ENCODE peak calls at places on chromosomes 5 and 9, in eight cellular contexts. P is coronary artery; T is ureter; D is lower leg skin; Q is stimulated activated CD4-positive, alpha-beta T cell treated with anti-CD3 and anti-CD28 coated beads, Interleukin-1b, Interleukin-23, amount 100 ng/mL, for 1 hour; C is SK-N-SH; B is activated T-helper 9 cell treated with anti-CD3 and anti-CD28 coated beads, Interleukin-2, amount 50 U/mL, for 16 hours; X is AG09309. G is an unnamed sample.

GRCh38 chr5:5483350-5483749 is 60.9 kb downstream of the ICE1 start:
- DNase-seq in C (no peak), P (no peak), B (no peak), Q (no peak), X (no peak), T (no peak), D (no peak), G (no peak)

GRCh38 chr9:105066265-105066865 is 138.4 kb upstream of the ABCA1 start:
- DNase-seq in Q (no peak), X (no peak), C (no peak), P (no peak), D (peak), T (no peak), B (no peak), G (no peak)

GRCh38 chr5:38921174-38921573 is 75.4 kb downstream of the OSMR start:
- DNase-seq in C (no peak), T (no peak), P (no peak), Q (no peak), D (no peak), X (no peak), B (no peak), G (peak)

GRCh38 chr5:127878174-127878750 is 175.1 kb downstream of the CCDC192 start:
- DNase-seq in C (peak), D (no peak), P (no peak), T (no peak), B (no peak), X (no peak), Q (no peak), G (peak)

GRCh38 chr9:13221741-13222140 is 57.8 kb downstream of the MPDZ start:
- DNase-seq in P (no peak), Q (no peak), C (no peak), X (no peak), T (no peak), B (no peak), D (no peak), G (no peak)

GRCh38 chr9:89686134-89686533 is 81.3 kb downstream of the GADD45G start:
- DNase-seq in P (no peak), B (no peak), D (no peak), Q (no peak), T (peak), X (no peak), C (no peak), G (no peak)

GRCh38 chr5:81848368-81848767 is 97.5 kb upstream of the SSBP2 start:
- DNase-seq in B (no peak), C (no peak), Q (no peak), T (no peak), X (no peak), D (no peak), P (no peak), G (no peak)

GRCh38 chr5:33312631-33313030 is 128.1 kb upstream of the TARS1 start:
- DNase-seq in P (no peak), C (no peak), X (no peak), D (no peak), B (no peak), T (no peak), Q (no peak), G (no peak)

GRCh38 chr5:14167211-14167845 is 24.2 kb downstream of the TRIO start:
- DNase-seq in T (no peak), Q (no peak), P (no peak), C (no peak), B (no peak), D (no peak), X (no peak), G (no peak)

GRCh38 chr9:137499416-137499815 is 40.3 kb upstream of the NSMF start:
- DNase-seq in X (no peak), Q (no peak), C (no peak), T (no peak), B (no peak), D (no peak), P (no peak), G (no peak)

GRCh38 chr9:21428235-21428634 is 12.0 kb upstream of the IFNA1 start:
- DNase-seq in X (no peak), T (no peak), B (no peak), Q (no peak), D (no peak), C (no peak), P (no peak), G (no peak)

GRCh38 chr9:90007516-90008430 is 403.0 kb downstream of the GADD45G start:
- DNase-seq in X (peak), T (no peak), P (no peak), Q (no peak), C (no peak), B (no peak), D (no peak), G (no peak)

GRCh38 chr5:147417133-147417813 is 92.6 kb downstream of the DPYSL3 start:
- DNase-seq in X (no peak), T (peak), Q (no peak), C (no peak), P (peak), B (no peak), D (no peak), G (no peak)

GRCh38 chr9:746661-747434 is 94.6 kb upstream of the DMRT1 start:
- DNase-seq in Q (no peak), C (no peak), X (no peak), P (no peak), T (no peak), D (no peak), B (no peak), G (no peak)

GRCh38 chr5:73183000-73183399 is 10.0 kb downstream of the TMEM174 start:
- DNase-seq in P (no peak), T (no peak), Q (no peak), D (no peak), C (no peak), B (no peak), X (no peak), G (no peak)

GRCh38 chr9:3845549-3845948 is 319.7 kb upstream of the RFX3 start:
- DNase-seq in B (no peak), P (no peak), T (no peak), D (no peak), C (no peak), Q (no peak), X (no peak), G (no peak)

GRCh38 chr9:15311607-15312006 is 4.6 kb upstream of the TTC39B start:
- DNase-seq in B (no peak), T (no peak), D (no peak), C (no peak), Q (no peak), P (no peak), X (no peak), G (no peak)

GRCh38 chr9:36441966-36442365 is 41.9 kb upstream of the RNF38 start:
- DNase-seq in Q (no peak), D (no peak), T (no peak), B (no peak), X (no peak), P (no peak), C (no peak), G (no peak)

GRCh38 chr9:26357803-26358339 is 534.7 kb downstream of the CAAP1 start:
- DNase-seq in D (no peak), B (no peak), P (no peak), Q (no peak), C (no peak), X (no peak), T (no peak), G (no peak)